ENCODE peak calls at places on chromosomes 3 and 15, in ten cellular contexts. Z, G, Y, C, E, L, A, J, F and U are unnamed samples.

GRCh38 chr3:25372167-25372566 is 55.9 kb upstream of the RARB start:
- DNase-seq in Z (no peak), G (no peak), Y (no peak), C (no peak), E (no peak), L (no peak), A (no peak), J (no peak), F (no peak), U (no peak)

GRCh38 chr15:40772014-40772413 is 2.2 kb downstream of the C15orf62 start:
- DNase-seq in Z (no peak), G (no peak), Y (no peak), C (no peak), E (no peak), L (no peak), A (no peak), J (no peak), F (no peak), U (no peak)

GRCh38 chr3:50237754-50238548 is 1.9 kb downstream of the GNAI2 start:
- DNase-seq in Z (peak), G (peak), Y (peak), C (peak), E (no peak), L (no peak), A (peak), J (peak), F (peak), U (peak)

GRCh38 chr15:79923068-79923514 is 26.3 kb upstream of the MTHFS start:
- DNase-seq in Z (peak), G (peak), Y (peak), C (peak), E (no peak), L (peak), A (peak), J (peak), F (peak), U (peak)

GRCh38 chr3:149231876-149232275 is 10.2 kb upstream of the CP start:
- DNase-seq in Z (no peak), G (no peak), Y (no peak), C (no peak), E (no peak), L (no peak), A (no peak), J (no peak), F (no peak), U (no peak)

GRCh38 chr3:164903820-164904451 is 174.4 kb downstream of the SI start:
- DNase-seq in Z (no peak), G (no peak), Y (no peak), C (no peak), E (no peak), L (no peak), A (no peak), J (no peak), F (no peak), U (no peak)

GRCh38 chr3:55085231-55085630 is 157.4 kb upstream of the LRTM1 start:
- DNase-seq in Z (no peak), G (no peak), Y (no peak), C (no peak), E (no peak), L (no peak), A (no peak), J (no peak), F (no peak), U (no peak)

GRCh38 chr3:32577621-32578556 is 7.2 kb upstream of the DYNC1LI1 start:
- DNase-seq in Z (no peak), G (no peak), Y (no peak), C (no peak), E (no peak), L (no peak), A (no peak), J (no peak), F (no peak), U (no peak)

GRCh38 chr15:69170597-69170996 is 10.2 kb downstream of the GLCE start:
- DNase-seq in Z (no peak), G (no peak), Y (no peak), C (no peak), E (no peak), L (no peak), A (no peak), J (no peak), F (no peak), U (no peak)

GRCh38 chr3:122010506-122010905 is 11.5 kb downstream of the ILDR1 start:
- DNase-seq in Z (no peak), G (no peak), Y (no peak), C (no peak), E (no peak), L (no peak), A (no peak), J (no peak), F (no peak), U (no peak)

GRCh38 chr3:152270145-152270870 is 1.6 kb downstream of the MBNL1 start:
- DNase-seq in Z (no peak), G (peak), Y (no peak), C (peak), E (no peak), L (no peak), A (no peak), J (no peak), F (no peak), U (no peak)

GRCh38 chr3:7392206-7392605 is 531.3 kb downstream of the GRM7 start:
- DNase-seq in Z (no peak), G (no peak), Y (no peak), C (no peak), E (no peak), L (no peak), A (no peak), J (no peak), F (no peak), U (no peak)

GRCh38 chr15:90949979-90950675 is 4.6 kb upstream of the RCCD1 start:
- DNase-seq in Z (no peak), G (no peak), Y (no peak), C (no peak), E (no peak), L (no peak), A (no peak), J (no peak), F (no peak), U (no peak)

GRCh38 chr3:161208931-161209330 is 12.2 kb upstream of the NMD3 start:
- DNase-seq in Z (no peak), G (no peak), Y (no peak), C (no peak), E (no peak), L (no peak), A (no peak), J (no peak), F (no peak), U (no peak)

GRCh38 chr15:33722673-33723015 is 245.7 kb upstream of the CHRM5 start:
- DNase-seq in Z (no peak), G (no peak), Y (no peak), C (no peak), E (no peak), L (no peak), A (no peak), J (no peak), F (no peak), U (no peak)

GRCh38 chr15:33716025-33716424 is 252.3 kb upstream of the CHRM5 start:
- DNase-seq in Z (no peak), G (no peak), Y (no peak), C (no peak), E (no peak), L (no peak), A (no peak), J (no peak), F (no peak), U (no peak)

GRCh38 chr15:33724321-33725036 is 243.8 kb upstream of the CHRM5 start:
- DNase-seq in Z (no peak), G (no peak), Y (no peak), C (no peak), E (no peak), L (no peak), A (no peak), J (no peak), F (no peak), U (no peak)

GRCh38 chr15:33722005-33722672 is 246.2 kb upstream of the CHRM5 start:
- DNase-seq in Z (no peak), G (no peak), Y (no peak), C (no peak), E (no peak), L (peak), A (no peak), J (no peak), F (no peak), U (no peak)

DNA sequence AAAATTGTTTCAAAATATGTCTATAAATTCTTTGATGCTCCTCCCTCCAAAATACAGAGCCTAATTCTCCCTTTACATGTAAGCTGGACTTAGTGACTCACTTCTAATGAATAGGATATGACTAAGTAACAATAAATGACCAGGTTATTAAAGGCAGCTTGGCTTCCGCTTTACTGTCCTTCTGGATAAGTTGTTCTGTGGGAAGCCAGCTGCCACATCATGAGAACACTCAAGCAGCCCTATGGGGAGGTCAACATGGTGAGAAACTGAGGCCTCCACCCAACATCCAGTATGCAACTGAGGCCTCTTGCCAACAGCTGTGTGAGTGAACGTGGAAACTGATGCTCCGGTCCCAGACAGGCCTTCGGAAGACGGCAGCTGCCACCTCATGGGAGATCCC is 247.3 kb upstream of the CHRM5 start:
- DNase-seq in Z (no peak), G (no peak), Y (no peak), C (no peak), E (no peak), L (peak), A (no peak), J (no peak), F (no peak), U (no peak)
- TF ChIP-seq POLR2A in Z (no peak), G (no peak), Y (no peak), C (no peak), E (no peak), L (no peak), A (no peak), J (no peak), F (no peak), U (no peak)

GRCh38 chr3:46930176-46930944 is 46.2 kb downstream of the CCDC12 start:
- DNase-seq in Z (no peak), G (no peak), Y (no peak), C (no peak), E (no peak), L (no peak), A (no peak), J (peak), F (peak), U (no peak)
- H3K4me3 ChIP-seq in Z (no peak), G (no peak), Y (no peak), C (no peak), E (no peak), L (no peak), A (no peak), J (no peak), F (no peak), U (no peak)

GRCh38 chr15:50146661-50147060 is 27.6 kb upstream of the ATP8B4 start:
- DNase-seq in Z (no peak), G (no peak), Y (no peak), C (no peak), E (no peak), L (no peak), A (no peak), J (no peak), F (no peak), U (no peak)
- TF ChIP-seq POLR2A in Z (no peak), G (no peak), Y (no peak), C (no peak), E (no peak), L (no peak), A (no peak), J (no peak), F (no peak), U (no peak)

GRCh38 chr3:308597-309321 is 112.2 kb downstream of the CHL1 start:
- DNase-seq in Z (no peak), G (no peak), Y (no peak), C (no peak), E (no peak), L (no peak), A (no peak), J (no peak), F (no peak), U (no peak)
- H3K4me3 ChIP-seq in Z (no peak), G (no peak), Y (no peak), C (no peak), E (no peak), L (no peak), A (no peak), J (no peak), F (no peak), U (no peak)

GRCh38 chr3:45785626-45786150 is 10.6 kb downstream of the SLC6A20 start:
- DNase-seq in Z (no peak), G (no peak), Y (no peak), C (no peak), E (no peak), L (no peak), A (no peak), J (peak), F (no peak), U (no peak)

GRCh38 chr3:45787551-45787950 is 8.8 kb downstream of the SLC6A20 start:
- DNase-seq in Z (no peak), G (no peak), Y (no peak), C (no peak), E (no peak), L (no peak), A (no peak), J (peak), F (no peak), U (no peak)

GRCh38 chr3:45783667-45784066 is 12.7 kb downstream of the SLC6A20 start:
- DNase-seq in Z (no peak), G (no peak), Y (no peak), C (no peak), E (no peak), L (no peak), A (no peak), J (no peak), F (no peak), U (no peak)

GRCh38 chr3:45789235-45789812 is 7.0 kb downstream of the SLC6A20 start:
- DNase-seq in Z (no peak), G (no peak), Y (no peak), C (no peak), E (no peak), L (no peak), A (no peak), J (no peak), F (no peak), U (no peak)

DNA sequence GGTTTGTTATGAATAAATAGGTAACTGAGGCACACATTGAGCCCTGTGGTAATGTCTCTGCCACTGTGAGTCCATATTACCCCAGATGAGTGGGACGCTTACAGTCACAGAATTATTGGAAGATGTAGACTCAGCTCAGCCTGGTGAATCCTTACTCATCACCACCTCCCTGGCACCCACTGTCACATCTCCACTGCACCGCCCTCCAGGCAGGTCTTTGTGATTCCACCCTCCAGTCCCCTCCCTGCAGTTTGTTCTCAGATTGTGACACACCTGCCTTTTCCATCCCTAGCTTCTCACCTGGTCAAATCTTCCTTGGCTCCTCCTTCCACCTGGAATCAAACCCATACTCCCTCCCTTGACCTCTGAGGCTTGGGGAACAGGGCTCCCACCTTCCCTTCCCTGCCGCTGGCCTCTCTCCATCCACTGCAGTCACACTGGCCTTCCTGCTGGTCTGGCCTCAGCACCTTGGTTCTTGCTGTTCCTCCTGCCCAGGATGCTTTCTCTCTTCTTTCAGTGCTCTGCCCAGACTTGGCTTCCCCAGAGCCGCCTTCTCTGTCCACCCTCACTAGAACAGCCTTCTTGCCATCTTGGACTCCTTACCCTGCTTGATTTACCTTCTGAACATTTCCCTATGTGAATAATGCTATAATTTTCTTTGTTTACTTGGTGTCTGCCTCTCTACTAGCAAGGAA is 9.4 kb downstream of the SLC6A20 start:
- DNase-seq in Z (no peak), G (no peak), Y (no peak), C (no peak), E (no peak), L (no peak), A (no peak), J (peak), F (no peak), U (no peak)
- TF ChIP-seq POLR2A in Z (no peak), G (no peak), Y (no peak), C (no peak), E (no peak), L (no peak), A (no peak), J (no peak), F (no peak), U (no peak)

GRCh38 chr3:194112120-194113106 is 23.5 kb upstream of the HES1 start:
- DNase-seq in Z (no peak), G (peak), Y (peak), C (peak), E (no peak), L (peak), A (no peak), J (peak), F (no peak), U (peak)

GRCh38 chr3:194107126-194107525 is 28.8 kb upstream of the HES1 start:
- DNase-seq in Z (no peak), G (no peak), Y (no peak), C (no peak), E (no peak), L (no peak), A (no peak), J (no peak), F (no peak), U (no peak)

GRCh38 chr3:194111336-194111735 is 24.6 kb upstream of the HES1 start:
- DNase-seq in Z (no peak), G (no peak), Y (no peak), C (no peak), E (no peak), L (no peak), A (no peak), J (no peak), F (no peak), U (no peak)

GRCh38 chr3:194110483-194110882 is 25.5 kb upstream of the HES1 start:
- DNase-seq in Z (no peak), G (no peak), Y (no peak), C (no peak), E (no peak), L (no peak), A (no peak), J (no peak), F (no peak), U (no peak)

DNA sequence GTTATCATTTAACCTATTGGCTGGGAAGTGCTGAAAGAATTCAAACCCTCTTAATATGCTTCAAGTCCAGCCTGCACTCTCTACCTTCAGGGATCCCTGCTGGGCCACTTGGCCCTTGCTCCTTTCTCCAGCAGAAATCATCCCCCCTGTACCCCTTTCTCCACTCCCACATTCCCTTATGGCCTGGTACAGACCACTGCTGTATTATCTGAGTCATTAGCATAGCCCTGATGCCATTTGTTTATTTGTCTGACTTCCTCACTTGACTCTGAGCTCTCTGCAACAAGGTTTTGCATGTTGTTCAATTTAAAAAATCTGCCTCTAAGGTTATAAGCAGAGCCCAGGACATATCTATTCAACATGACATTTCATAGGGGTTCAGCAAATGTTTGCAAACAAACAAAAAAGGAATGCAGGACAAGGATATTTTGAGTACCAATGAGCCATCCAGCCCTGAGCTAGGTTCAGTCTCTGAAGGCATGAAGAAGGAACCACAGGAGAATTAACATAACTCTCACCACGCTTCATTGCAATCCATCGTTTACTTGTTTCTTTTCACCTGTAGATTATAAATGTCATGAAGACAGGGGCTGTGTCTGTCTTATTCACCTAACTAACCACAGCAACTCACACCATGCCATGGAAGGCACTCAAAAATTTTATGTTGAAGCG is 26.6 kb upstream of the HES1 start:
- DNase-seq in Z (no peak), G (no peak), Y (no peak), C (no peak), E (no peak), L (no peak), A (no peak), J (no peak), F (no peak), U (no peak)
- H3K4me3 ChIP-seq in Z (no peak), G (no peak), Y (no peak), C (no peak), E (no peak), L (no peak), A (no peak), J (no peak), F (no peak), U (no peak)

GRCh38 chr3:11847607-11848006 is 922 bp upstream of the TAMM41 start:
- DNase-seq in Z (no peak), G (no peak), Y (no peak), C (no peak), E (no peak), L (no peak), A (no peak), J (no peak), F (no peak), U (no peak)

GRCh38 chr3:11847035-11847394 is 330 bp upstream of the TAMM41 start:
- DNase-seq in Z (no peak), G (no peak), Y (no peak), C (no peak), E (no peak), L (no peak), A (no peak), J (no peak), F (no peak), U (no peak)

GRCh38 chr3:11845661-11846060 is 1.0 kb downstream of the TAMM41 start:
- DNase-seq in Z (no peak), G (no peak), Y (no peak), C (no peak), E (no peak), L (no peak), A (no peak), J (no peak), F (no peak), U (no peak)

GRCh38 chr3:11844891-11845290 is 1.8 kb downstream of the TAMM41 start:
- DNase-seq in Z (no peak), G (no peak), Y (no peak), C (no peak), E (no peak), L (no peak), A (no peak), J (no peak), F (no peak), U (no peak)

GRCh38 chr3:11846281-11847034 is at the start of gene TAMM41:
- DNase-seq in Z (peak), G (peak), Y (peak), C (peak), E (peak), L (peak), A (peak), J (peak), F (peak), U (peak)
- TF ChIP-seq POLR2A in Z (peak), G (peak), Y (no peak), C (peak), E (peak), L (peak), A (peak), J (peak), F (peak), U (peak)

GRCh38 chr15:29570931-29571727 is 251.1 kb downstream of the TJP1 start:
- DNase-seq in Z (no peak), G (peak), Y (peak), C (no peak), E (no peak), L (peak), A (no peak), J (no peak), F (no peak), U (peak)
- H3K4me3 ChIP-seq in Z (peak), G (peak), Y (peak), C (peak), E (no peak), L (peak), A (peak), J (peak), F (peak), U (peak)

DNA sequence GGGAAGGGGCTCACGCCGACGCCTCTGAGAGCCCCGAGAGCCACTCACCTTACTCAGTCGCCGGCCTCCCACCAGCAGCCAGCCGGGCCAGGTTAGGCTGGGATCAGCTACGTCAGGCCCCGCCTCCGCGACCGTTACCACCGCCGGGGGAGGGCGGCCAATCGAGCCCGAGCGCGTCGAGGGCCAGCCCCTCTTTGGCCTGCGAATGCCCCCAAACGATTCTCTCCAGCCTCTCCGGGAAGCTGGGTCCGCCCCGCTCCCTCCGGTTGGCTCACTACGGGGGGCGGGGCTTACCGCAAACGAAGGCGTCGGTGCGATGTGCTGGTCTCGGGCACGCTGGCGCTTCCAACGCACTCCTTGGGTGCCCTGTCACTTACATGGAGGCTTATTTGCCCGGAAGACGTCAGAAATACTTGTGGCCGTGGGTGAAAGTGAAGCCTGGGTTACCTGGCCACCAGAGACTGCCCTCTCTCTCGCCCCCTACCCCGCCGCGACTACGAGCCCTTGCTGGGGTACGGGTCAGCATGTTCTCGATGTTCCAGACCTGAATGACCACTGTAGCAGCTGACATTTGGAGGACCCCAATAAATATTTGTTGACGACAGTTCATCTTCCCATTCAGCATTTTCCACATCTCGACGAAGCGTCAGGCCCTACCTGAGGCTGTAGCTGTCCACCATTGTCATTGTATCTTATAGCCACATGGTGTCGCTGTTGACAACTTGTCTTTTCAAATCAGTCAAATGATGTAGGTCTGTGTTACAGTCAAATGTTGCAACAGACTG is at the start of gene CEP70:
- DNase-seq in Z (peak), G (peak), Y (peak), C (peak), E (peak), L (peak), A (peak), J (peak), F (peak), U (peak)
- TF ChIP-seq POLR2A in Z (peak), G (peak), Y (peak), C (peak), E (peak), L (peak), A (peak), J (peak), F (peak), U (peak)